ENCODE peak calls at places on chromosomes 2 and 18, in ten cellular contexts. X, L, Z, J, V, U, G, N, A and O are unnamed samples.
A peak's percentile ranks its signal among the peaks of the same experiment; 100 is the strongest.

GRCh38 chr2:42337846-42338566 is 23.0 kb downstream of the COX7A2L start:
- DNase-seq in X (no peak), L (no peak), Z (no peak), J (no peak), V (no peak), U (no peak), G (no peak), N (no peak), A (no peak), O (no peak)

GRCh38 chr2:48856144-48856543 is 100.6 kb upstream of the LHCGR start:
- DNase-seq in X (no peak), L (no peak), Z (no peak), J (no peak), V (no peak), U (no peak), G (no peak), N (no peak), A (no peak), O (no peak)

GRCh38 chr2:121244616-121245015 is 40.4 kb downstream of the TFCP2L1 start:
- DNase-seq in X (no peak), L (no peak), Z (no peak), J (no peak), V (no peak), U (no peak), G (no peak), N (no peak), A (no peak), O (no peak)

GRCh38 chr2:53576361-53576620 is 191.3 kb upstream of the CHAC2 start:
- DNase-seq in X (no peak), L (no peak), Z (no peak), J (no peak), V (no peak), U (no peak), G (no peak), N (no peak), A (no peak), O (no peak)

GRCh38 chr2:56474412-56475158 is 290.8 kb downstream of the CCDC85A start:
- DNase-seq in X (no peak), L (no peak), Z (no peak), J (no peak), V (no peak), U (no peak), G (no peak), N (peak; percentile 33), A (no peak), O (no peak)

GRCh38 chr2:130864830-130865229 is 28.1 kb downstream of the ARHGEF4 start:
- DNase-seq in X (peak; percentile 49), L (peak; percentile 72), Z (no peak), J (no peak), V (no peak), U (peak; percentile 46), G (peak; percentile 48), N (peak; percentile 91), A (no peak), O (peak; percentile 95)

GRCh38 chr2:48901015-48901343 is 145.5 kb upstream of the LHCGR start:
- DNase-seq in X (no peak), L (no peak), Z (no peak), J (no peak), V (no peak), U (no peak), G (no peak), N (no peak), A (no peak), O (no peak)

GRCh38 chr18:41162191-41162590 is 792.8 kb upstream of the PIK3C3 start:
- DNase-seq in X (no peak), L (no peak), Z (no peak), J (no peak), V (no peak), U (no peak), G (no peak), N (no peak), A (no peak), O (no peak)

GRCh38 chr18:60865801-60866200 is 467.4 kb upstream of the CDH20 start:
- DNase-seq in X (no peak), L (no peak), Z (no peak), J (no peak), V (no peak), U (no peak), G (no peak), N (no peak), A (no peak), O (no peak)

GRCh38 chr2:152445791-152446201 is 110.8 kb downstream of the FMNL2 start:
- DNase-seq in X (peak; percentile 90), L (no peak), Z (no peak), J (no peak), V (no peak), U (peak; percentile 76), G (no peak), N (no peak), A (peak; percentile 42), O (no peak)

GRCh38 chr2:188870289-188870688 is 103.9 kb upstream of the COL3A1 start:
- DNase-seq in X (peak; percentile 80), L (peak; percentile 21), Z (no peak), J (no peak), V (no peak), U (peak; percentile 83), G (no peak), N (peak; percentile 33), A (no peak), O (peak; percentile 15)

GRCh38 chr2:161416633-161417427 is 733 bp downstream of the TBR1 start:
- DNase-seq in X (no peak), L (no peak), Z (peak; percentile 22), J (no peak), V (no peak), U (no peak), G (no peak), N (no peak), A (peak; percentile 15), O (no peak)

GRCh38 chr2:16255120-16255519 is 314.8 kb downstream of the MYCN start:
- DNase-seq in X (no peak), L (no peak), Z (no peak), J (no peak), V (no peak), U (no peak), G (no peak), N (no peak), A (no peak), O (no peak)